ENCODE peak calls at places on chromosomes 11 and 22, in six cellular contexts. One of them, this sample, is unnamed.
A peak's percentile ranks its signal among the peaks of the same experiment; 100 is the strongest.

GRCh38 chr11:2109541-2110019 is 29.6 kb downstream of the IGF2 start:
- DNase-seq in NCI-H1105 treated with DMSO at 0.1 percent for 48 hours: no peak
- DNase-seq in lower leg skin: no peak
- DNase-seq in DMS153: no peak
- DNase-seq in NCI-H1417: peak; percentile 4
- DNase-seq in AG04450: no peak
- DNase-seq in this sample: peak; percentile 61

GRCh38 chr11:113895367-113896155 is 9.0 kb upstream of the HTR3B start:
- DNase-seq in lower leg skin: no peak
- DNase-seq in DMS153: peak; percentile 18
- DNase-seq in AG04450: no peak
- DNase-seq in NCI-H1105 treated with DMSO at 0.1 percent for 48 hours: no peak
- DNase-seq in NCI-H1417: peak; percentile 69
- DNase-seq in this sample: no peak

GRCh38 chr11:70474710-70475109 is 76.4 kb downstream of the CTTN start:
- DNase-seq in lower leg skin: no peak
- DNase-seq in DMS153: no peak
- DNase-seq in AG04450: no peak
- DNase-seq in NCI-H1417: no peak
- DNase-seq in NCI-H1105 treated with DMSO at 0.1 percent for 48 hours: no peak
- DNase-seq in this sample: no peak

GRCh38 chr22:22884010-22884887 is 3.4 kb upstream of the IGLL5 start:
- DNase-seq in lower leg skin: peak; percentile 51
- DNase-seq in NCI-H1417: peak; percentile 63
- DNase-seq in AG04450: no peak
- DNase-seq in DMS153: peak; percentile 65
- DNase-seq in NCI-H1105 treated with DMSO at 0.1 percent for 48 hours: peak; percentile 18
- DNase-seq in this sample: no peak

GRCh38 chr11:115256326-115257197 is 247.7 kb downstream of the CADM1 start:
- DNase-seq in NCI-H1105 treated with DMSO at 0.1 percent for 48 hours: peak; percentile 32
- DNase-seq in DMS153: peak; percentile 51
- DNase-seq in NCI-H1417: peak; percentile 82
- DNase-seq in lower leg skin: no peak
- DNase-seq in AG04450: no peak
- DNase-seq in this sample: no peak

GRCh38 chr11:75565221-75565814 is 3.3 kb downstream of the SERPINH1 start:
- DNase-seq in NCI-H1105 treated with DMSO at 0.1 percent for 48 hours: no peak
- DNase-seq in AG04450: no peak
- DNase-seq in DMS153: no peak
- DNase-seq in NCI-H1417: no peak
- DNase-seq in lower leg skin: peak; percentile 57
- DNase-seq in this sample: peak; percentile 56

GRCh38 chr11:65060913-65061408 is 2.6 kb upstream of the NAALADL1 start:
- DNase-seq in lower leg skin: no peak
- DNase-seq in NCI-H1105 treated with DMSO at 0.1 percent for 48 hours: no peak
- DNase-seq in DMS153: no peak
- DNase-seq in NCI-H1417: no peak
- DNase-seq in AG04450: no peak
- DNase-seq in this sample: no peak

GRCh38 chr11:102513869-102514268 is 16.7 kb downstream of the MMP7 start:
- DNase-seq in lower leg skin: peak; percentile 58
- DNase-seq in NCI-H1417: no peak
- DNase-seq in AG04450: peak; percentile 4
- DNase-seq in NCI-H1105 treated with DMSO at 0.1 percent for 48 hours: peak; percentile 25
- DNase-seq in DMS153: no peak
- DNase-seq in this sample: no peak

GRCh38 chr11:129960216-129961214 is 42.1 kb downstream of the PRDM10 start:
- DNase-seq in lower leg skin: no peak
- DNase-seq in AG04450: peak; percentile 72
- DNase-seq in NCI-H1105 treated with DMSO at 0.1 percent for 48 hours: no peak
- DNase-seq in NCI-H1417: no peak
- DNase-seq in DMS153: no peak
- DNase-seq in this sample: no peak

GRCh38 chr22:49966716-49967332 is 6.3 kb downstream of the PIM3 start:
- DNase-seq in NCI-H1417: no peak
- DNase-seq in NCI-H1105 treated with DMSO at 0.1 percent for 48 hours: no peak
- DNase-seq in lower leg skin: peak; percentile 52
- DNase-seq in DMS153: no peak
- DNase-seq in AG04450: no peak
- DNase-seq in this sample: peak; percentile 94

GRCh38 chr11:126002181-126002580 is 56.3 kb downstream of the VSIG10L2 start:
- DNase-seq in NCI-H1105 treated with DMSO at 0.1 percent for 48 hours: no peak
- DNase-seq in AG04450: no peak
- DNase-seq in DMS153: no peak
- DNase-seq in NCI-H1417: no peak
- DNase-seq in lower leg skin: no peak
- DNase-seq in this sample: no peak

GRCh38 chr22:27572267-27572666 is 229.3 kb downstream of the MN1 start:
- DNase-seq in AG04450: no peak
- DNase-seq in NCI-H1105 treated with DMSO at 0.1 percent for 48 hours: no peak
- DNase-seq in DMS153: no peak
- DNase-seq in NCI-H1417: no peak
- DNase-seq in lower leg skin: no peak
- DNase-seq in this sample: no peak

GRCh38 chr11:13868710-13869403 is 93.7 kb upstream of the SPON1 start:
- DNase-seq in DMS153: no peak
- DNase-seq in NCI-H1417: no peak
- DNase-seq in AG04450: no peak
- DNase-seq in NCI-H1105 treated with DMSO at 0.1 percent for 48 hours: no peak
- DNase-seq in lower leg skin: no peak
- DNase-seq in this sample: no peak

GRCh38 chr11:86161373-86162255 is 82.9 kb upstream of the EED start:
- DNase-seq in DMS153: no peak
- DNase-seq in lower leg skin: no peak
- DNase-seq in AG04450: no peak
- DNase-seq in NCI-H1105 treated with DMSO at 0.1 percent for 48 hours: no peak
- DNase-seq in NCI-H1417: no peak
- DNase-seq in this sample: no peak

GRCh38 chr22:17115311-17115710 is 5.8 kb downstream of the TMEM121B start:
- DNase-seq in AG04450: no peak
- DNase-seq in NCI-H1417: no peak
- DNase-seq in NCI-H1105 treated with DMSO at 0.1 percent for 48 hours: no peak
- DNase-seq in lower leg skin: no peak
- DNase-seq in DMS153: no peak
- DNase-seq in this sample: no peak

GRCh38 chr22:37256075-37256726 is 12.1 kb upstream of the RAC2 start:
- DNase-seq in DMS153: no peak
- DNase-seq in NCI-H1105 treated with DMSO at 0.1 percent for 48 hours: no peak
- DNase-seq in lower leg skin: no peak
- DNase-seq in AG04450: no peak
- DNase-seq in NCI-H1417: no peak
- DNase-seq in this sample: peak; percentile 27

GRCh38 chr22:37672920-37673453 is 2.4 kb upstream of the LGALS1 start:
- DNase-seq in DMS153: no peak
- DNase-seq in NCI-H1417: no peak
- DNase-seq in NCI-H1105 treated with DMSO at 0.1 percent for 48 hours: no peak
- DNase-seq in lower leg skin: no peak
- DNase-seq in AG04450: no peak
- DNase-seq in this sample: no peak

GRCh38 chr22:40203568-40203967 is 25.8 kb downstream of the TNRC6B start:
- DNase-seq in lower leg skin: no peak
- DNase-seq in NCI-H1417: peak; percentile 62
- DNase-seq in NCI-H1105 treated with DMSO at 0.1 percent for 48 hours: peak; percentile 47
- DNase-seq in AG04450: no peak
- DNase-seq in DMS153: peak; percentile 60
- DNase-seq in this sample: no peak

GRCh38 chr11:335779-336665 is 15.4 kb upstream of the IFITM3 start:
- DNase-seq in lower leg skin: no peak
- DNase-seq in DMS153: no peak
- DNase-seq in AG04450: no peak
- DNase-seq in NCI-H1417: no peak
- DNase-seq in NCI-H1105 treated with DMSO at 0.1 percent for 48 hours: no peak
- DNase-seq in this sample: no peak

GRCh38 chr11:109606256-109606655 is 184.3 kb downstream of the C11orf87 start:
- DNase-seq in DMS153: no peak
- DNase-seq in lower leg skin: no peak
- DNase-seq in NCI-H1105 treated with DMSO at 0.1 percent for 48 hours: no peak
- DNase-seq in AG04450: no peak
- DNase-seq in NCI-H1417: no peak
- DNase-seq in this sample: no peak

GRCh38 chr11:120929664-120930154 is 94.2 kb upstream of the TBCEL start:
- DNase-seq in AG04450: no peak
- DNase-seq in NCI-H1417: peak; percentile 46
- DNase-seq in DMS153: no peak
- DNase-seq in lower leg skin: no peak
- DNase-seq in NCI-H1105 treated with DMSO at 0.1 percent for 48 hours: peak; percentile 53
- DNase-seq in this sample: no peak